ENCODE peak calls at places on chromosomes 12 and 14, in seven cellular contexts. One of them, this sample, is unnamed.

GRCh38 chr12:62813031-62813829 is 121.7 kb downstream of the PPM1H start:
- DNase-seq in GM23248: peak; percentile 88
- DNase-seq in psoas muscle: peak; percentile 54
- DNase-seq in PC-9: no peak
- DNase-seq in left ventricle myocardium inferior: peak; percentile 68
- DNase-seq in PC-3: no peak
- DNase-seq in GM23338: peak; percentile 89
- DNase-seq in this sample: no peak

GRCh38 chr14:32078794-32079663 is 1.9 kb downstream of the ARHGAP5 start:
- DNase-seq in GM23248: peak; percentile 36
- DNase-seq in psoas muscle: no peak
- DNase-seq in PC-9: peak; percentile 65
- DNase-seq in GM23338: no peak
- DNase-seq in left ventricle myocardium inferior: no peak
- DNase-seq in PC-3: peak; percentile 62
- DNase-seq in this sample: no peak

GRCh38 chr12:68374315-68374982 is 42.3 kb upstream of the MDM1 start:
- DNase-seq in GM23248: no peak
- DNase-seq in left ventricle myocardium inferior: no peak
- DNase-seq in psoas muscle: no peak
- DNase-seq in PC-9: peak; percentile 87
- DNase-seq in GM23338: no peak
- DNase-seq in PC-3: peak; percentile 70
- DNase-seq in this sample: peak; percentile 14

GRCh38 chr12:24054411-24054810 is 104.9 kb upstream of the SOX5 start:
- DNase-seq in PC-9: no peak
- DNase-seq in left ventricle myocardium inferior: no peak
- DNase-seq in psoas muscle: no peak
- DNase-seq in GM23338: no peak
- DNase-seq in PC-3: no peak
- DNase-seq in GM23248: no peak
- DNase-seq in this sample: peak; percentile 30

GRCh38 chr12:46725332-46725731 is 100.5 kb downstream of the SLC38A4 start:
- DNase-seq in GM23338: no peak
- DNase-seq in GM23248: no peak
- DNase-seq in PC-9: no peak
- DNase-seq in PC-3: no peak
- DNase-seq in left ventricle myocardium inferior: no peak
- DNase-seq in psoas muscle: no peak
- DNase-seq in this sample: no peak

GRCh38 chr12:124433147-124433874 is 134.1 kb downstream of the NCOR2 start:
- DNase-seq in GM23338: no peak
- DNase-seq in PC-3: no peak
- DNase-seq in left ventricle myocardium inferior: peak; percentile 86
- DNase-seq in GM23248: no peak
- DNase-seq in psoas muscle: peak; percentile 85
- DNase-seq in PC-9: no peak
- DNase-seq in this sample: no peak

GRCh38 chr14:58298880-58299664 is 717 bp downstream of the ARID4A start:
- DNase-seq in GM23248: peak; percentile 55
- DNase-seq in GM23338: peak; percentile 53
- DNase-seq in left ventricle myocardium inferior: peak; percentile 41
- DNase-seq in PC-9: no peak
- DNase-seq in PC-3: no peak
- DNase-seq in psoas muscle: peak; percentile 31
- DNase-seq in this sample: peak; percentile 64

GRCh38 chr12:12872139-12872933 is 19.0 kb upstream of the GPRC5A start:
- DNase-seq in GM23338: peak; percentile 36
- DNase-seq in psoas muscle: no peak
- DNase-seq in PC-3: peak; percentile 96
- DNase-seq in GM23248: peak; percentile 72
- DNase-seq in PC-9: peak; percentile 100
- DNase-seq in left ventricle myocardium inferior: no peak
- DNase-seq in this sample: peak; percentile 76

GRCh38 chr14:91170504-91171121 is 56.7 kb downstream of the DGLUCY start:
- DNase-seq in left ventricle myocardium inferior: peak; percentile 52
- DNase-seq in PC-9: no peak
- DNase-seq in PC-3: no peak
- DNase-seq in psoas muscle: peak; percentile 66
- DNase-seq in GM23338: no peak
- DNase-seq in GM23248: no peak
- DNase-seq in this sample: no peak

GRCh38 chr14:87268997-87269396 is 724.0 kb downstream of the GALC start:
- DNase-seq in psoas muscle: no peak
- DNase-seq in PC-9: no peak
- DNase-seq in left ventricle myocardium inferior: no peak
- DNase-seq in PC-3: no peak
- DNase-seq in GM23248: no peak
- DNase-seq in GM23338: no peak
- DNase-seq in this sample: no peak

GRCh38 chr12:127241056-127241830 is 1025.7 kb upstream of the TMEM132C start:
- DNase-seq in PC-9: peak; percentile 38
- DNase-seq in left ventricle myocardium inferior: no peak
- DNase-seq in psoas muscle: peak; percentile 45
- DNase-seq in GM23248: peak; percentile 49
- DNase-seq in PC-3: peak; percentile 64
- DNase-seq in GM23338: no peak
- DNase-seq in this sample: no peak

GRCh38 chr14:102579696-102580551 is 12.5 kb upstream of the RCOR1 start:
- DNase-seq in PC-3: peak; percentile 81
- DNase-seq in psoas muscle: peak; percentile 28
- DNase-seq in GM23338: no peak
- DNase-seq in GM23248: peak; percentile 92
- DNase-seq in left ventricle myocardium inferior: no peak
- DNase-seq in PC-9: peak; percentile 77
- DNase-seq in this sample: no peak

GRCh38 chr14:99589651-99590530 is 14.1 kb downstream of the CCDC85C start:
- DNase-seq in PC-9: no peak
- DNase-seq in left ventricle myocardium inferior: no peak
- DNase-seq in psoas muscle: no peak
- DNase-seq in PC-3: no peak
- DNase-seq in GM23248: no peak
- DNase-seq in GM23338: no peak
- DNase-seq in this sample: no peak

GRCh38 chr14:80567905-80568512 is 356.7 kb upstream of the DIO2 start:
- DNase-seq in psoas muscle: no peak
- DNase-seq in left ventricle myocardium inferior: no peak
- DNase-seq in PC-9: peak; percentile 86
- DNase-seq in PC-3: peak; percentile 96
- DNase-seq in GM23338: no peak
- DNase-seq in GM23248: peak; percentile 58
- DNase-seq in this sample: no peak

GRCh38 chr14:52063107-52063506 is 5.8 kb downstream of the NID2 start:
- DNase-seq in GM23248: peak; percentile 55
- DNase-seq in left ventricle myocardium inferior: peak; percentile 43
- DNase-seq in PC-3: no peak
- DNase-seq in PC-9: no peak
- DNase-seq in psoas muscle: no peak
- DNase-seq in GM23338: peak; percentile 30
- DNase-seq in this sample: no peak

GRCh38 chr12:78194448-78194847 is 363.8 kb downstream of the NAV3 start:
- DNase-seq in psoas muscle: no peak
- DNase-seq in GM23338: no peak
- DNase-seq in GM23248: peak; percentile 95
- DNase-seq in PC-3: peak; percentile 82
- DNase-seq in PC-9: no peak
- DNase-seq in left ventricle myocardium inferior: no peak
- DNase-seq in this sample: no peak

GRCh38 chr12:117674313-117674712 is 294.5 kb downstream of the KSR2 start:
- DNase-seq in PC-9: no peak
- DNase-seq in GM23338: no peak
- DNase-seq in PC-3: peak; percentile 69
- DNase-seq in left ventricle myocardium inferior: no peak
- DNase-seq in GM23248: no peak
- DNase-seq in psoas muscle: no peak
- DNase-seq in this sample: no peak

GRCh38 chr12:2329811-2330210 is 277.0 kb downstream of the CACNA1C start:
- DNase-seq in GM23248: no peak
- DNase-seq in psoas muscle: no peak
- DNase-seq in PC-3: no peak
- DNase-seq in GM23338: no peak
- DNase-seq in PC-9: no peak
- DNase-seq in left ventricle myocardium inferior: no peak
- DNase-seq in this sample: no peak
- H3K4me1 ChIP-seq in GM23248: peaks cover 25% of the 10 kb centered on the region
- H3K4me1 ChIP-seq in psoas muscle: peaks cover 10% of the 10 kb centered on the region
- H3K4me1 ChIP-seq in PC-3: no peaks in the 10 kb centered on the region
- H3K4me1 ChIP-seq in GM23338: no peaks in the 10 kb centered on the region
- H3K4me1 ChIP-seq in PC-9: no peaks in the 10 kb centered on the region
- H3K4me1 ChIP-seq in left ventricle myocardium inferior: peaks cover 84% of the 10 kb centered on the region
- H3K4me1 ChIP-seq in this sample: no peaks in the 10 kb centered on the region

DNA sequence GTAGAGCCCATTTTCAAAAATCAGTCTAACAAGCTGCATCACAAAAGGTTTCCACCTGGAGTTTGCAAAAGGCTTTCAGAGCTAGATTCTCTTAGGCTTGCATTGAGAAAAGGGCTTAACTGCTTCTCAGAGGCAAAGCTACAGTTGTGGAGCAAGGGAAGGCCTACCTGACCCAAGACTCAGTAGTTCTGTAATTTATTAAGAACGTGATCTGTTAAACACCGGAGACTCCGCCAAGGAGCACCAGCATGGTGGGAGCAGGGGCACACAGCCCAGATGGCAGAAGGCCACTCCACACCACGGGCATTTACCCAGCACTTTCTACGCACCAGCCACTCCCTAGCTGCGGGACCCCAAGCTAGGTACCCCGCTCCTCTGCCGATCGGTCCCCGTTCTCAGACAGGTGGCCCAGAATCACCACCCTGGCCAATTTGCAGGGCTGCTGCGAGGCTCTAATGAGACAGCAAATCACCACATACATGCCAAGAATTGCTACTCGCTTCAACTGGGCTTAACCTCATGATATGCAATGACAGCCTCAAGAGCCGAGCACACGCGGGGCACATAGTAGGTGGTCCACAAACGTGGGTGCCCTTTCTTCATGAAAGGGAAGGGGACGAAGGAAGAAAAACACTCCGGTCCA is 1.5 kb downstream of the ITPK1 start:
- DNase-seq in GM23338: peak; percentile 33
- DNase-seq in PC-3: peak; percentile 15
- DNase-seq in PC-9: no peak
- DNase-seq in left ventricle myocardium inferior: no peak
- DNase-seq in psoas muscle: no peak
- DNase-seq in GM23248: peak; percentile 32
- DNase-seq in this sample: no peak
- H3K4me1 ChIP-seq in GM23338: peaks cover 36% of the 10 kb centered on the region
- H3K4me1 ChIP-seq in PC-3: peaks cover 21% of the 10 kb centered on the region
- H3K4me1 ChIP-seq in PC-9: peaks cover 31% of the 10 kb centered on the region
- H3K4me1 ChIP-seq in left ventricle myocardium inferior: peaks cover 61% of the 10 kb centered on the region
- H3K4me1 ChIP-seq in psoas muscle: peaks cover 19% of the 10 kb centered on the region
- H3K4me1 ChIP-seq in GM23248: peaks cover 14% of the 10 kb centered on the region
- H3K4me1 ChIP-seq in this sample: peaks cover 14% of the 10 kb centered on the region

GRCh38 chr12:112877006-112877405 is 29.8 kb upstream of the OAS1 start:
- DNase-seq in psoas muscle: no peak
- DNase-seq in PC-3: no peak
- DNase-seq in GM23248: no peak
- DNase-seq in left ventricle myocardium inferior: no peak
- DNase-seq in PC-9: no peak
- DNase-seq in GM23338: no peak
- DNase-seq in this sample: no peak

GRCh38 chr12:112875608-112876007 is 31.2 kb upstream of the OAS1 start:
- DNase-seq in psoas muscle: no peak
- DNase-seq in GM23338: no peak
- DNase-seq in PC-3: peak; percentile 18
- DNase-seq in left ventricle myocardium inferior: no peak
- DNase-seq in PC-9: no peak
- DNase-seq in GM23248: no peak
- DNase-seq in this sample: no peak

GRCh38 chr12:112879191-112879705 is 27.5 kb upstream of the OAS1 start:
- DNase-seq in PC-9: no peak
- DNase-seq in GM23248: no peak
- DNase-seq in psoas muscle: no peak
- DNase-seq in left ventricle myocardium inferior: no peak
- DNase-seq in GM23338: no peak
- DNase-seq in PC-3: no peak
- DNase-seq in this sample: no peak

GRCh38 chr12:112876506-112876905 is 30.3 kb upstream of the OAS1 start:
- DNase-seq in GM23248: no peak
- DNase-seq in psoas muscle: no peak
- DNase-seq in PC-3: no peak
- DNase-seq in left ventricle myocardium inferior: no peak
- DNase-seq in GM23338: no peak
- DNase-seq in PC-9: no peak
- DNase-seq in this sample: no peak

DNA sequence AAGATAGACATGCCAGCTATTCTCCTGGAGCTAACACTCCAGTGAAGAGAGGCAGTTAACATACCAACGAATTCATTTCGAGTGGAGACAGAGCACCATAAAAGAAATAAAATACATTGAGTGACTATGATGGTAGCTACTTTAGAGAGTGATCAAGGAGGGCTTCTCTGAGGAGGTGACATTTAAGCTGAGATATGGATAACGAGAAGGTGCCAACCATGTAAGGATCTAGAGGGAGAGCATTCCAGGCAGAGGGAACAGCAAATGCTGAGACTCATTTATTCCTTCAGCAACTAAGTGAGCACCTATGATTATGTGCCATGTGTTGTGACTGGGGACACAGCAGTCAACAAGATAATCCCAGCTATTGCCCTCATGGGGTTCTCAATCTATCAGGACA is 28.3 kb upstream of the OAS1 start:
- DNase-seq in PC-9: no peak
- DNase-seq in psoas muscle: no peak
- DNase-seq in left ventricle myocardium inferior: no peak
- DNase-seq in GM23338: no peak
- DNase-seq in PC-3: no peak
- DNase-seq in GM23248: no peak
- DNase-seq in this sample: no peak
- H3K4me1 ChIP-seq in PC-9: no peaks in the 10 kb centered on the region
- H3K4me1 ChIP-seq in psoas muscle: no peaks in the 10 kb centered on the region
- H3K4me1 ChIP-seq in left ventricle myocardium inferior: no peaks in the 10 kb centered on the region
- H3K4me1 ChIP-seq in GM23338: no peaks in the 10 kb centered on the region
- H3K4me1 ChIP-seq in PC-3: no peaks in the 10 kb centered on the region
- H3K4me1 ChIP-seq in GM23248: no peaks in the 10 kb centered on the region
- H3K4me1 ChIP-seq in this sample: no peaks in the 10 kb centered on the region

DNA sequence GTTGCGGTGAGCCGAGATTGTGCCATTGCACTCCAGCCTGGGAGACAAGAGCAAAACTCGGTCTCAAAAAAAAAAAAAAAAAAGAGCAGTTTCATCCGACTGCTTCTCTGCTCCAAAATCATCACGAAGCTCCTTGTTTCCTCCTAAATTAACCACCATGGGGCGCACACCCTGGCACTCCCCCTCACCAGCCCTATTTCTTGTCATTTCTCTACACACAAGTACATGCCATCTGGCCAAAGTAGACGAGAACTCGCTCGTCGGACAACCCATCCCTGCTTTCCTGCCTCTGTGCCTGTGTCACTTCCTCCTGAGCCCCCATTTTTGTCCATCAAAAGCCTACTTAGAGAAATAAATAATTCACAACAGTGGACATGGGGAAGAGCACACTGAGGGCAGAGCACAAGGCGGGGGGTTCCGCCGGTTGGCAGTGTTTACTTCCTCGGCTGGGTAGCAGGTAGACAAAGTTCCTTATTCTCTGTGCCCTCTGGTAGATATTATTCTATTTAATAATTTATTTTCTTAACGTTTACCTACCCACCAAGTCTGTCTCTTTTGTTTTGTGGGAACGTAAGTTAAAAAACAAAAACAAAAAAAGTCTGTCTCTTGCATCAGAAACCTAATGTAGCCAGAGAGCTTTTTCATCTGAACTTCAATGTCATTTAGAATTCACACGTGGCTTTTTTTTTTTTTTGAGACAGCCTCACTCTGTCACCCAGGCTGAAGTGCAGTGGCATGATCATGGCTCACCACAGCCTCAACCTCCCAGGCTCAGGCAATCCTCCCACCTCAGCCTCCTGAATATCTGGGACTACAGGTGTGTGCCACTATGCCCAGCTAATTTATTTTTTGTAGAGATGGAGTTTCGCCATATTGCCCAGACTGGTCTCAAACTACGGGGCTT is 6.0 kb downstream of the VPS37B start:
- DNase-seq in PC-3: no peak
- DNase-seq in GM23248: no peak
- DNase-seq in left ventricle myocardium inferior: no peak
- DNase-seq in PC-9: peak; percentile 17
- DNase-seq in psoas muscle: no peak
- DNase-seq in GM23338: no peak
- DNase-seq in this sample: no peak
- H3K4me1 ChIP-seq in PC-3: peaks cover 96% of the 10 kb centered on the region
- H3K4me1 ChIP-seq in GM23248: peaks cover 73% of the 10 kb centered on the region
- H3K4me1 ChIP-seq in left ventricle myocardium inferior: peaks cover 95% of the 10 kb centered on the region
- H3K4me1 ChIP-seq in PC-9: peaks cover 92% of the 10 kb centered on the region
- H3K4me1 ChIP-seq in psoas muscle: peaks cover 70% of the 10 kb centered on the region
- H3K4me1 ChIP-seq in GM23338: peaks cover 41% of the 10 kb centered on the region
- H3K4me1 ChIP-seq in this sample: peaks cover 77% of the 10 kb centered on the region